ENCODE peak calls at places on chromosomes 1 and 21, in five cellular contexts. One of them, this sample, is unnamed.

GRCh38 chr1:160544647-160545046 is 21.6 kb upstream of the SLAMF6 start:
- DNase-seq in OCI-LY7: peak
- DNase-seq in astrocyte of the spinal cord: no peak
- DNase-seq in sigmoid colon: no peak
- DNase-seq in brain microvascular endothelial cell: peak
- DNase-seq in this sample: peak

GRCh38 chr21:15754640-15755039 is 24.9 kb downstream of the USP25 start:
- DNase-seq in astrocyte of the spinal cord: peak
- DNase-seq in sigmoid colon: no peak
- DNase-seq in brain microvascular endothelial cell: no peak
- DNase-seq in OCI-LY7: no peak
- DNase-seq in this sample: no peak

GRCh38 chr1:241722984-241723383 is 70.9 kb downstream of the WDR64 start:
- DNase-seq in sigmoid colon: no peak
- DNase-seq in OCI-LY7: no peak
- DNase-seq in brain microvascular endothelial cell: no peak
- DNase-seq in astrocyte of the spinal cord: no peak
- DNase-seq in this sample: no peak

GRCh38 chr21:32562426-32562825 is 22.9 kb downstream of the TCP10L start:
- DNase-seq in OCI-LY7: no peak
- DNase-seq in brain microvascular endothelial cell: peak
- DNase-seq in sigmoid colon: no peak
- DNase-seq in astrocyte of the spinal cord: peak
- DNase-seq in this sample: no peak

GRCh38 chr1:1354271-1355247 is 3.8 kb downstream of the MXRA8 start:
- DNase-seq in OCI-LY7: no peak
- DNase-seq in astrocyte of the spinal cord: no peak
- DNase-seq in sigmoid colon: no peak
- DNase-seq in brain microvascular endothelial cell: no peak
- DNase-seq in this sample: no peak

GRCh38 chr1:151175036-151175741 is 592 bp downstream of the TMOD4 start:
- DNase-seq in OCI-LY7: no peak
- DNase-seq in astrocyte of the spinal cord: no peak
- DNase-seq in brain microvascular endothelial cell: no peak
- DNase-seq in sigmoid colon: no peak
- DNase-seq in this sample: no peak

GRCh38 chr1:21932127-21932526 is 5.0 kb downstream of the HSPG2 start:
- DNase-seq in OCI-LY7: no peak
- DNase-seq in brain microvascular endothelial cell: peak
- DNase-seq in sigmoid colon: peak
- DNase-seq in astrocyte of the spinal cord: no peak
- DNase-seq in this sample: no peak

GRCh38 chr21:36204980-36205379 is 48.4 kb downstream of the DOP1B start:
- DNase-seq in sigmoid colon: no peak
- DNase-seq in astrocyte of the spinal cord: no peak
- DNase-seq in brain microvascular endothelial cell: no peak
- DNase-seq in OCI-LY7: no peak
- DNase-seq in this sample: no peak

GRCh38 chr1:21741206-21741605 is 41.7 kb downstream of the USP48 start:
- DNase-seq in astrocyte of the spinal cord: no peak
- DNase-seq in brain microvascular endothelial cell: no peak
- DNase-seq in OCI-LY7: no peak
- DNase-seq in sigmoid colon: no peak
- DNase-seq in this sample: no peak

GRCh38 chr21:40923914-40924313 is 77.0 kb upstream of the DSCAM start:
- DNase-seq in OCI-LY7: no peak
- DNase-seq in brain microvascular endothelial cell: no peak
- DNase-seq in sigmoid colon: no peak
- DNase-seq in astrocyte of the spinal cord: no peak
- DNase-seq in this sample: no peak

GRCh38 chr21:25717491-25718139 is 17.1 kb downstream of the ATP5PF start:
- DNase-seq in OCI-LY7: no peak
- DNase-seq in brain microvascular endothelial cell: peak
- DNase-seq in sigmoid colon: no peak
- DNase-seq in astrocyte of the spinal cord: peak
- DNase-seq in this sample: no peak

GRCh38 chr1:172818841-172819527 is 160.1 kb downstream of the FASLG start:
- DNase-seq in OCI-LY7: peak
- DNase-seq in astrocyte of the spinal cord: no peak
- DNase-seq in sigmoid colon: no peak
- DNase-seq in brain microvascular endothelial cell: no peak
- DNase-seq in this sample: no peak

GRCh38 chr1:179951383-179952144 is 3.0 kb upstream of the CEP350 start:
- DNase-seq in sigmoid colon: no peak
- DNase-seq in OCI-LY7: peak
- DNase-seq in astrocyte of the spinal cord: no peak
- DNase-seq in brain microvascular endothelial cell: no peak
- DNase-seq in this sample: no peak

GRCh38 chr21:35400233-35400939 is 351.3 kb upstream of the RUNX1 start:
- DNase-seq in sigmoid colon: no peak
- DNase-seq in astrocyte of the spinal cord: peak
- DNase-seq in OCI-LY7: peak
- DNase-seq in brain microvascular endothelial cell: peak
- DNase-seq in this sample: peak

GRCh38 chr1:171611306-171611705 is 10.7 kb upstream of the MYOCOS start:
- DNase-seq in sigmoid colon: no peak
- DNase-seq in brain microvascular endothelial cell: no peak
- DNase-seq in OCI-LY7: no peak
- DNase-seq in astrocyte of the spinal cord: peak
- DNase-seq in this sample: no peak

GRCh38 chr1:212630159-212630900 is 21.8 kb downstream of the ATF3 start:
- DNase-seq in OCI-LY7: peak
- DNase-seq in astrocyte of the spinal cord: no peak
- DNase-seq in brain microvascular endothelial cell: no peak
- DNase-seq in sigmoid colon: peak
- DNase-seq in this sample: peak

GRCh38 chr1:155471891-155472290 is 90.7 kb downstream of the ASH1L start:
- DNase-seq in sigmoid colon: no peak
- DNase-seq in brain microvascular endothelial cell: no peak
- DNase-seq in OCI-LY7: no peak
- DNase-seq in astrocyte of the spinal cord: no peak
- DNase-seq in this sample: no peak

GRCh38 chr1:15296602-15297321 is 49.7 kb downstream of the FHAD1 start:
- DNase-seq in brain microvascular endothelial cell: no peak
- DNase-seq in OCI-LY7: no peak
- DNase-seq in sigmoid colon: no peak
- DNase-seq in astrocyte of the spinal cord: no peak
- DNase-seq in this sample: no peak

GRCh38 chr21:45384656-45385548 is 20.1 kb upstream of the COL18A1 start:
- DNase-seq in brain microvascular endothelial cell: no peak
- DNase-seq in OCI-LY7: no peak
- DNase-seq in astrocyte of the spinal cord: no peak
- DNase-seq in sigmoid colon: peak
- DNase-seq in this sample: no peak

GRCh38 chr1:54551891-54552290 is 3.9 kb downstream of the ACOT11 start:
- DNase-seq in OCI-LY7: no peak
- DNase-seq in sigmoid colon: no peak
- DNase-seq in astrocyte of the spinal cord: no peak
- DNase-seq in brain microvascular endothelial cell: no peak
- DNase-seq in this sample: no peak

GRCh38 chr1:231850786-231851185 is 224.2 kb downstream of the DISC1 start:
- DNase-seq in OCI-LY7: no peak
- DNase-seq in astrocyte of the spinal cord: no peak
- DNase-seq in brain microvascular endothelial cell: no peak
- DNase-seq in sigmoid colon: no peak
- DNase-seq in this sample: no peak

GRCh38 chr1:171600852-171601251 is 21.2 kb upstream of the MYOCOS start:
- DNase-seq in sigmoid colon: no peak
- DNase-seq in astrocyte of the spinal cord: no peak
- DNase-seq in brain microvascular endothelial cell: no peak
- DNase-seq in OCI-LY7: no peak
- DNase-seq in this sample: no peak

GRCh38 chr21:29175408-29176147 is 45.1 kb downstream of the MAP3K7CL start:
- DNase-seq in astrocyte of the spinal cord: peak
- DNase-seq in OCI-LY7: no peak
- DNase-seq in brain microvascular endothelial cell: peak
- DNase-seq in sigmoid colon: no peak
- DNase-seq in this sample: no peak

GRCh38 chr21:29178936-29179335 is 48.5 kb downstream of the MAP3K7CL start:
- DNase-seq in astrocyte of the spinal cord: no peak
- DNase-seq in sigmoid colon: no peak
- DNase-seq in OCI-LY7: no peak
- DNase-seq in brain microvascular endothelial cell: no peak
- DNase-seq in this sample: no peak

GRCh38 chr21:29174607-29175013 is 44.2 kb downstream of the MAP3K7CL start:
- DNase-seq in OCI-LY7: no peak
- DNase-seq in sigmoid colon: no peak
- DNase-seq in astrocyte of the spinal cord: no peak
- DNase-seq in brain microvascular endothelial cell: no peak
- DNase-seq in this sample: no peak

GRCh38 chr21:29177800-29178199 is 47.4 kb downstream of the MAP3K7CL start:
- DNase-seq in sigmoid colon: no peak
- DNase-seq in brain microvascular endothelial cell: no peak
- DNase-seq in OCI-LY7: no peak
- DNase-seq in astrocyte of the spinal cord: no peak
- DNase-seq in this sample: no peak

DNA sequence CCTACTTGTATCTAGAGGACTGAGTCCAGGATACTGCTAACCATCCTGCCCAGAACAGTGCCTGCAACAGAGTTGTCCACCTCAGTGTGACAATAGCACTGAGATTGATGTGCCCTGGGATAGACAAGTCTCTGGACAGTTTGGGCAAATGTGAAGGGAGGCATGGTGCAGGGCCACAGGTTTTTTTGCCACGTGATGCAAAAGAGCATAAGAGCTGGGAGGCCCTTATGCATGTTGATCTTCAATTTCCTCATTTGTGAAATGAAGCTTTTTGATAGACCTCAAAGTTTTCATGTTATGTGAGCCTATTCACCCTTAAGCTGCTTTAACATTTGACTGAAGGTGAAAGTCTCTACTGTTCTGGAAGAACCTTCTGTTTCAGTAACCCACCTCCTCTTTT is 46.3 kb downstream of the MAP3K7CL start:
- DNase-seq in astrocyte of the spinal cord: no peak
- DNase-seq in sigmoid colon: no peak
- DNase-seq in OCI-LY7: no peak
- DNase-seq in brain microvascular endothelial cell: no peak
- DNase-seq in this sample: no peak
- H3K4me3 ChIP-seq in astrocyte of the spinal cord: no peak
- H3K4me3 ChIP-seq in sigmoid colon: no peak
- H3K4me3 ChIP-seq in OCI-LY7: no peak
- H3K4me3 ChIP-seq in brain microvascular endothelial cell: no peak
- H3K4me3 ChIP-seq in this sample: no peak

GRCh38 chr1:170247751-170248521 is 102.2 kb downstream of the NTMT2 start:
- DNase-seq in sigmoid colon: no peak
- DNase-seq in astrocyte of the spinal cord: peak
- DNase-seq in brain microvascular endothelial cell: no peak
- DNase-seq in OCI-LY7: no peak
- DNase-seq in this sample: peak
- H3K4me3 ChIP-seq in sigmoid colon: no peak
- H3K4me3 ChIP-seq in astrocyte of the spinal cord: no peak
- H3K4me3 ChIP-seq in brain microvascular endothelial cell: no peak
- H3K4me3 ChIP-seq in OCI-LY7: no peak
- H3K4me3 ChIP-seq in this sample: no peak

GRCh38 chr1:56574794-56575193 is 4.6 kb downstream of the PLPP3 start:
- DNase-seq in OCI-LY7: no peak
- DNase-seq in sigmoid colon: no peak
- DNase-seq in brain microvascular endothelial cell: no peak
- DNase-seq in astrocyte of the spinal cord: no peak
- DNase-seq in this sample: no peak
- H3K4me3 ChIP-seq in OCI-LY7: no peak
- H3K4me3 ChIP-seq in sigmoid colon: peak
- H3K4me3 ChIP-seq in brain microvascular endothelial cell: no peak
- H3K4me3 ChIP-seq in astrocyte of the spinal cord: no peak
- H3K4me3 ChIP-seq in this sample: no peak

GRCh38 chr1:40059292-40059959 is 18.9 kb downstream of the CAP1 start:
- DNase-seq in sigmoid colon: no peak
- DNase-seq in OCI-LY7: peak
- DNase-seq in brain microvascular endothelial cell: no peak
- DNase-seq in astrocyte of the spinal cord: peak
- DNase-seq in this sample: peak

GRCh38 chr1:40058097-40058452 is 17.5 kb downstream of the CAP1 start:
- DNase-seq in OCI-LY7: no peak
- DNase-seq in sigmoid colon: no peak
- DNase-seq in astrocyte of the spinal cord: no peak
- DNase-seq in brain microvascular endothelial cell: no peak
- DNase-seq in this sample: no peak

GRCh38 chr1:40057310-40058030 is 16.9 kb downstream of the CAP1 start:
- DNase-seq in brain microvascular endothelial cell: no peak
- DNase-seq in astrocyte of the spinal cord: no peak
- DNase-seq in sigmoid colon: no peak
- DNase-seq in OCI-LY7: no peak
- DNase-seq in this sample: no peak

GRCh38 chr1:40059960-40060337 is 19.4 kb downstream of the CAP1 start:
- DNase-seq in brain microvascular endothelial cell: no peak
- DNase-seq in astrocyte of the spinal cord: no peak
- DNase-seq in sigmoid colon: no peak
- DNase-seq in OCI-LY7: peak
- DNase-seq in this sample: peak

DNA sequence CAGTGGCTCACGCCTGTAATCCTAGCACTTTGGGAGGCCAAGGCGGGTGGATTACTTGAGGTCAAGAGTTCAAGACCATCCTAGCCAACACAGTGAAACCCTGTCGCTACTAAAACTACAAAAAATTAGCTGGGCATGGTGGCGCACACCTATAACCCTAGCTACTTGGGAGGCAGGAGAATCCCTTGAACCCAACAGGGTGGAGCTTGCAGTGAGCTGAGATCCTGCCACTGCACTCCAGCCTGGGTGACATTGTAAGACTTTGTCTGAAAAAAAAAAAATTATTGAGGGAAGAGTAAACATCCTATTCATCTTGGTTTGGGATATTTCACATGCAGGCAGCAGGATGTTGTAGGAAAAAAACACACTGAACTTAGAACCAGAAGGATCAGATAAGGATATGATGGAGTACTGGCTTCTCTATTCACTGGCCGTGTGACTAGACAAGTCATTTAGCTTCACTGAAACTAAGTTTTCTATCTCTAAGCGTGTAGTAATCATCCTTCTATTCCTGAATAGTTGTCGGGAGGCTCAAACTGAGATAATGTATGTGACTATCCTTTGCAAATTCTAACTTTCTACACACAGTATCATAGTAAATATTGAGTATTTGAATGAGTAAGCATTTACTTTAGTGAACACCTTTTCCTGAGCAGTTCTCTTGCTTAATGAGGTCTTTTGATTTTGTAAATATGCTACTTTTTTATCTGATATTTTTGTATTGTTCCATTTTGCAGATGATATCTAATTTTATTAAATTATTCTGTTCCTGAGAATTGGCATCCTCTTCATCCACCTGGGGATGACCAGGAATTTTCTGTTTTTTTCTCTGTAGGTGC is 18.1 kb downstream of the CAP1 start:
- DNase-seq in OCI-LY7: no peak
- DNase-seq in brain microvascular endothelial cell: no peak
- DNase-seq in astrocyte of the spinal cord: no peak
- DNase-seq in sigmoid colon: no peak
- DNase-seq in this sample: no peak
- H3K4me3 ChIP-seq in OCI-LY7: peak
- H3K4me3 ChIP-seq in brain microvascular endothelial cell: no peak
- H3K4me3 ChIP-seq in astrocyte of the spinal cord: no peak
- H3K4me3 ChIP-seq in sigmoid colon: no peak
- H3K4me3 ChIP-seq in this sample: peak

This sample was measured in Jurkat, Clone E6-1.